ENCODE peak calls at places on chromosome 1, in ten cellular contexts. One of them, this sample, is unnamed.

GRCh38 chr1:56139786-56140185 is 439.6 kb downstream of the PLPP3 start:
- DNase-seq in renal cortical epithelial cell: no peak
- DNase-seq in esophagus squamous epithelium: no peak
- DNase-seq in keratinocyte: no peak
- DNase-seq in EH: no peak
- DNase-seq in pons: no peak
- DNase-seq in Daoy: peak
- DNase-seq in GM04503: no peak
- DNase-seq in right lobe of liver: no peak
- DNase-seq in T47D: no peak
- DNase-seq in this sample: no peak

GRCh38 chr1:33137800-33138199 is 44.0 kb downstream of the TRIM62 start:
- DNase-seq in pons: peak
- DNase-seq in right lobe of liver: no peak
- DNase-seq in esophagus squamous epithelium: no peak
- DNase-seq in keratinocyte: no peak
- DNase-seq in GM04503: no peak
- DNase-seq in T47D: no peak
- DNase-seq in EH: peak
- DNase-seq in Daoy: peak
- DNase-seq in renal cortical epithelial cell: no peak
- DNase-seq in this sample: peak

GRCh38 chr1:154483941-154484803 is 17.8 kb upstream of the TDRD10 start:
- DNase-seq in renal cortical epithelial cell: peak
- DNase-seq in pons: no peak
- DNase-seq in keratinocyte: peak
- DNase-seq in right lobe of liver: no peak
- DNase-seq in Daoy: peak
- DNase-seq in esophagus squamous epithelium: no peak
- DNase-seq in GM04503: no peak
- DNase-seq in T47D: no peak
- DNase-seq in EH: peak
- DNase-seq in this sample: peak

GRCh38 chr1:2279210-2279639 is 51.1 kb downstream of the SKI start:
- DNase-seq in Daoy: peak
- DNase-seq in pons: no peak
- DNase-seq in renal cortical epithelial cell: peak
- DNase-seq in right lobe of liver: peak
- DNase-seq in esophagus squamous epithelium: no peak
- DNase-seq in keratinocyte: no peak
- DNase-seq in EH: peak
- DNase-seq in T47D: no peak
- DNase-seq in GM04503: peak
- DNase-seq in this sample: peak

GRCh38 chr1:225834417-225835329 is 24.7 kb downstream of the EPHX1 start:
- DNase-seq in T47D: peak
- DNase-seq in keratinocyte: no peak
- DNase-seq in right lobe of liver: peak
- DNase-seq in GM04503: peak
- DNase-seq in pons: peak
- DNase-seq in Daoy: no peak
- DNase-seq in renal cortical epithelial cell: no peak
- DNase-seq in esophagus squamous epithelium: no peak
- DNase-seq in EH: peak
- DNase-seq in this sample: peak

GRCh38 chr1:201656670-201657032 is 117.7 kb downstream of the NAV1 start:
- DNase-seq in Daoy: peak
- DNase-seq in GM04503: no peak
- DNase-seq in right lobe of liver: no peak
- DNase-seq in pons: no peak
- DNase-seq in T47D: no peak
- DNase-seq in keratinocyte: no peak
- DNase-seq in renal cortical epithelial cell: no peak
- DNase-seq in esophagus squamous epithelium: no peak
- DNase-seq in EH: peak
- DNase-seq in this sample: peak

GRCh38 chr1:43592051-43592665 is 57.8 kb upstream of the KDM4A start:
- DNase-seq in pons: no peak
- DNase-seq in Daoy: no peak
- DNase-seq in esophagus squamous epithelium: no peak
- DNase-seq in renal cortical epithelial cell: no peak
- DNase-seq in right lobe of liver: no peak
- DNase-seq in keratinocyte: no peak
- DNase-seq in GM04503: no peak
- DNase-seq in T47D: no peak
- DNase-seq in EH: no peak
- DNase-seq in this sample: no peak

GRCh38 chr1:246588322-246588721 is 22.1 kb downstream of the CNST start:
- DNase-seq in EH: peak
- DNase-seq in right lobe of liver: no peak
- DNase-seq in GM04503: no peak
- DNase-seq in Daoy: peak
- DNase-seq in esophagus squamous epithelium: no peak
- DNase-seq in T47D: no peak
- DNase-seq in renal cortical epithelial cell: no peak
- DNase-seq in pons: no peak
- DNase-seq in keratinocyte: no peak
- DNase-seq in this sample: peak

GRCh38 chr1:41240806-41241747 is 1.0 kb downstream of the SCMH1 start:
- DNase-seq in keratinocyte: no peak
- DNase-seq in right lobe of liver: peak
- DNase-seq in esophagus squamous epithelium: no peak
- DNase-seq in T47D: peak
- DNase-seq in renal cortical epithelial cell: no peak
- DNase-seq in GM04503: no peak
- DNase-seq in Daoy: peak
- DNase-seq in EH: peak
- DNase-seq in pons: peak
- DNase-seq in this sample: peak